ENCODE peak calls at places on chromosomes 1 and 21, in nine cellular contexts. One of them, this sample, is unnamed.

GRCh38 chr1:23529146-23530088 is 1.6 kb downstream of the E2F2 start:
- DNase-seq in keratinocyte: no peak
- DNase-seq in psoas muscle: no peak
- DNase-seq in thyroid gland: peak
- DNase-seq in IMR-90: no peak
- DNase-seq in esophagus muscularis mucosa: no peak
- DNase-seq in astrocyte of the cerebellum: no peak
- DNase-seq in testis: peak
- DNase-seq in left ventricle myocardium inferior: no peak
- DNase-seq in this sample: no peak

GRCh38 chr21:43995521-43996105 is 16.5 kb upstream of the TRAPPC10 start:
- DNase-seq in esophagus muscularis mucosa: no peak
- DNase-seq in testis: no peak
- DNase-seq in left ventricle myocardium inferior: no peak
- DNase-seq in keratinocyte: no peak
- DNase-seq in IMR-90: no peak
- DNase-seq in psoas muscle: peak
- DNase-seq in astrocyte of the cerebellum: no peak
- DNase-seq in thyroid gland: no peak
- DNase-seq in this sample: no peak

GRCh38 chr1:213389061-213389581 is 338.1 kb downstream of the RPS6KC1 start:
- DNase-seq in thyroid gland: peak
- DNase-seq in left ventricle myocardium inferior: no peak
- DNase-seq in testis: no peak
- DNase-seq in IMR-90: no peak
- DNase-seq in psoas muscle: no peak
- DNase-seq in esophagus muscularis mucosa: no peak
- DNase-seq in keratinocyte: no peak
- DNase-seq in astrocyte of the cerebellum: no peak
- DNase-seq in this sample: no peak

GRCh38 chr1:198088360-198089071 is 68.3 kb upstream of the NEK7 start:
- DNase-seq in testis: no peak
- DNase-seq in keratinocyte: no peak
- DNase-seq in esophagus muscularis mucosa: no peak
- DNase-seq in thyroid gland: peak
- DNase-seq in IMR-90: peak
- DNase-seq in left ventricle myocardium inferior: no peak
- DNase-seq in psoas muscle: no peak
- DNase-seq in astrocyte of the cerebellum: peak
- DNase-seq in this sample: peak

GRCh38 chr1:117615474-117615873 is 9.6 kb downstream of the TENT5C start:
- DNase-seq in psoas muscle: no peak
- DNase-seq in keratinocyte: no peak
- DNase-seq in esophagus muscularis mucosa: no peak
- DNase-seq in astrocyte of the cerebellum: no peak
- DNase-seq in testis: no peak
- DNase-seq in left ventricle myocardium inferior: no peak
- DNase-seq in thyroid gland: no peak
- DNase-seq in IMR-90: no peak
- DNase-seq in this sample: no peak

GRCh38 chr1:109048335-109048734 is 6.4 kb upstream of the WDR47 start:
- DNase-seq in IMR-90: no peak
- DNase-seq in left ventricle myocardium inferior: no peak
- DNase-seq in astrocyte of the cerebellum: no peak
- DNase-seq in esophagus muscularis mucosa: no peak
- DNase-seq in keratinocyte: no peak
- DNase-seq in thyroid gland: no peak
- DNase-seq in testis: no peak
- DNase-seq in psoas muscle: no peak
- DNase-seq in this sample: no peak

GRCh38 chr1:178341218-178341956 is 155.4 kb downstream of the CLEC20A start:
- DNase-seq in testis: no peak
- DNase-seq in left ventricle myocardium inferior: peak
- DNase-seq in keratinocyte: peak
- DNase-seq in psoas muscle: no peak
- DNase-seq in astrocyte of the cerebellum: peak
- DNase-seq in thyroid gland: peak
- DNase-seq in esophagus muscularis mucosa: no peak
- DNase-seq in IMR-90: peak
- DNase-seq in this sample: peak

GRCh38 chr1:26429741-26430140 is 2.4 kb upstream of the DHDDS start:
- DNase-seq in keratinocyte: no peak
- DNase-seq in esophagus muscularis mucosa: no peak
- DNase-seq in testis: no peak
- DNase-seq in psoas muscle: no peak
- DNase-seq in thyroid gland: no peak
- DNase-seq in astrocyte of the cerebellum: no peak
- DNase-seq in left ventricle myocardium inferior: no peak
- DNase-seq in IMR-90: no peak
- DNase-seq in this sample: no peak

GRCh38 chr21:46065215-46065992 is 32.5 kb upstream of the COL6A2 start:
- DNase-seq in thyroid gland: peak
- DNase-seq in left ventricle myocardium inferior: peak
- DNase-seq in esophagus muscularis mucosa: peak
- DNase-seq in astrocyte of the cerebellum: peak
- DNase-seq in testis: peak
- DNase-seq in keratinocyte: no peak
- DNase-seq in psoas muscle: peak
- DNase-seq in IMR-90: peak
- DNase-seq in this sample: peak

GRCh38 chr1:181101581-181102226 is 13.2 kb downstream of the IER5 start:
- DNase-seq in psoas muscle: no peak
- DNase-seq in thyroid gland: no peak
- DNase-seq in left ventricle myocardium inferior: no peak
- DNase-seq in IMR-90: peak
- DNase-seq in esophagus muscularis mucosa: no peak
- DNase-seq in testis: no peak
- DNase-seq in keratinocyte: no peak
- DNase-seq in astrocyte of the cerebellum: peak
- DNase-seq in this sample: peak

GRCh38 chr1:232486454-232487202 is 143.3 kb downstream of the SIPA1L2 start:
- DNase-seq in astrocyte of the cerebellum: no peak
- DNase-seq in esophagus muscularis mucosa: no peak
- DNase-seq in keratinocyte: no peak
- DNase-seq in IMR-90: peak
- DNase-seq in thyroid gland: no peak
- DNase-seq in testis: no peak
- DNase-seq in left ventricle myocardium inferior: no peak
- DNase-seq in psoas muscle: no peak
- DNase-seq in this sample: peak

DNA sequence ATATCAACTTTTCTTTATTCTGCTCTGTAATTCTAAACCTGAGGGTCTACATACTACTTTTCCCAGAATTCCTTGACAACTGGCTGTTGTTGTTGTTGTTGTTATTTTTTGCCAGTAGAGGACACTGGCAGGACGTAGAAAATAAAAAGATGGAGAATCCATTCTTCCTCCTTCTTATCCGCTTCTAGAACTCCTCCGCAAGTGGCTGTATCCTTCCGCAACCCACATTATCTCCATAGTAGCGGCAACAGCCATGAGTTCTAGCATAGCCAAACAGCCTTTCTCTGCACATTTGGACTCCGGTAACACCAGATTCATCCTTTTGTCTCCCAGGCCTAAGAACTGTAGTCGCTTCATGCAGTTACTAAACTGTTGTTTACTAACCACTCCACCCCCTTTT is 91.1 kb upstream of the CACHD1 start:
- DNase-seq in psoas muscle: no peak
- DNase-seq in IMR-90: no peak
- DNase-seq in astrocyte of the cerebellum: no peak
- DNase-seq in esophagus muscularis mucosa: no peak
- DNase-seq in left ventricle myocardium inferior: no peak
- DNase-seq in thyroid gland: no peak
- DNase-seq in keratinocyte: no peak
- DNase-seq in testis: peak
- DNase-seq in this sample: peak
- TF ChIP-seq CTCF in psoas muscle: no peak
- TF ChIP-seq CTCF in IMR-90: peak
- TF ChIP-seq CTCF in astrocyte of the cerebellum: no peak
- TF ChIP-seq CTCF in esophagus muscularis mucosa: no peak
- TF ChIP-seq CTCF in left ventricle myocardium inferior: peak
- TF ChIP-seq CTCF in thyroid gland: no peak
- TF ChIP-seq CTCF in keratinocyte: no peak
- TF ChIP-seq CTCF in testis: no peak
- TF ChIP-seq CTCF in this sample: peak

GRCh38 chr1:10973956-10974881 is 38.2 kb upstream of the TARDBP start:
- DNase-seq in testis: no peak
- DNase-seq in esophagus muscularis mucosa: no peak
- DNase-seq in left ventricle myocardium inferior: no peak
- DNase-seq in thyroid gland: no peak
- DNase-seq in astrocyte of the cerebellum: no peak
- DNase-seq in keratinocyte: no peak
- DNase-seq in IMR-90: no peak
- DNase-seq in psoas muscle: peak
- DNase-seq in this sample: no peak

GRCh38 chr1:10973552-10973951 is 38.9 kb upstream of the TARDBP start:
- DNase-seq in psoas muscle: peak
- DNase-seq in thyroid gland: no peak
- DNase-seq in testis: peak
- DNase-seq in keratinocyte: peak
- DNase-seq in left ventricle myocardium inferior: peak
- DNase-seq in esophagus muscularis mucosa: no peak
- DNase-seq in IMR-90: no peak
- DNase-seq in astrocyte of the cerebellum: no peak
- DNase-seq in this sample: peak

GRCh38 chr1:10979483-10979920 is 33.0 kb upstream of the TARDBP start:
- DNase-seq in left ventricle myocardium inferior: peak
- DNase-seq in esophagus muscularis mucosa: no peak
- DNase-seq in keratinocyte: no peak
- DNase-seq in IMR-90: no peak
- DNase-seq in psoas muscle: peak
- DNase-seq in astrocyte of the cerebellum: no peak
- DNase-seq in thyroid gland: peak
- DNase-seq in testis: no peak
- DNase-seq in this sample: no peak

GRCh38 chr1:10978719-10979118 is 33.7 kb upstream of the TARDBP start:
- DNase-seq in IMR-90: no peak
- DNase-seq in testis: no peak
- DNase-seq in astrocyte of the cerebellum: no peak
- DNase-seq in thyroid gland: no peak
- DNase-seq in psoas muscle: no peak
- DNase-seq in left ventricle myocardium inferior: no peak
- DNase-seq in keratinocyte: no peak
- DNase-seq in esophagus muscularis mucosa: no peak
- DNase-seq in this sample: no peak

GRCh38 chr1:10975567-10976326 is 36.7 kb upstream of the TARDBP start:
- DNase-seq in psoas muscle: peak
- DNase-seq in left ventricle myocardium inferior: no peak
- DNase-seq in keratinocyte: peak
- DNase-seq in esophagus muscularis mucosa: no peak
- DNase-seq in astrocyte of the cerebellum: peak
- DNase-seq in IMR-90: peak
- DNase-seq in thyroid gland: no peak
- DNase-seq in testis: no peak
- DNase-seq in this sample: peak
- H3K4me3 ChIP-seq in psoas muscle: no peak
- H3K4me3 ChIP-seq in left ventricle myocardium inferior: no peak
- H3K4me3 ChIP-seq in keratinocyte: peak
- H3K4me3 ChIP-seq in esophagus muscularis mucosa: no peak
- H3K4me3 ChIP-seq in astrocyte of the cerebellum: no peak
- H3K4me3 ChIP-seq in IMR-90: no peak
- H3K4me3 ChIP-seq in thyroid gland: no peak
- H3K4me3 ChIP-seq in testis: no peak
- H3K4me3 ChIP-seq in this sample: no peak

GRCh38 chr1:92820024-92820423 is 11.8 kb upstream of the RPL5 start:
- DNase-seq in keratinocyte: no peak
- DNase-seq in thyroid gland: no peak
- DNase-seq in esophagus muscularis mucosa: no peak
- DNase-seq in left ventricle myocardium inferior: no peak
- DNase-seq in astrocyte of the cerebellum: no peak
- DNase-seq in IMR-90: peak
- DNase-seq in testis: no peak
- DNase-seq in psoas muscle: no peak
- DNase-seq in this sample: peak
- TF ChIP-seq CTCF in keratinocyte: no peak
- TF ChIP-seq CTCF in thyroid gland: no peak
- TF ChIP-seq CTCF in esophagus muscularis mucosa: no peak
- TF ChIP-seq CTCF in left ventricle myocardium inferior: no peak
- TF ChIP-seq CTCF in astrocyte of the cerebellum: no peak
- TF ChIP-seq CTCF in IMR-90: no peak
- TF ChIP-seq CTCF in testis: no peak
- TF ChIP-seq CTCF in psoas muscle: no peak
- TF ChIP-seq CTCF in this sample: no peak

DNA sequence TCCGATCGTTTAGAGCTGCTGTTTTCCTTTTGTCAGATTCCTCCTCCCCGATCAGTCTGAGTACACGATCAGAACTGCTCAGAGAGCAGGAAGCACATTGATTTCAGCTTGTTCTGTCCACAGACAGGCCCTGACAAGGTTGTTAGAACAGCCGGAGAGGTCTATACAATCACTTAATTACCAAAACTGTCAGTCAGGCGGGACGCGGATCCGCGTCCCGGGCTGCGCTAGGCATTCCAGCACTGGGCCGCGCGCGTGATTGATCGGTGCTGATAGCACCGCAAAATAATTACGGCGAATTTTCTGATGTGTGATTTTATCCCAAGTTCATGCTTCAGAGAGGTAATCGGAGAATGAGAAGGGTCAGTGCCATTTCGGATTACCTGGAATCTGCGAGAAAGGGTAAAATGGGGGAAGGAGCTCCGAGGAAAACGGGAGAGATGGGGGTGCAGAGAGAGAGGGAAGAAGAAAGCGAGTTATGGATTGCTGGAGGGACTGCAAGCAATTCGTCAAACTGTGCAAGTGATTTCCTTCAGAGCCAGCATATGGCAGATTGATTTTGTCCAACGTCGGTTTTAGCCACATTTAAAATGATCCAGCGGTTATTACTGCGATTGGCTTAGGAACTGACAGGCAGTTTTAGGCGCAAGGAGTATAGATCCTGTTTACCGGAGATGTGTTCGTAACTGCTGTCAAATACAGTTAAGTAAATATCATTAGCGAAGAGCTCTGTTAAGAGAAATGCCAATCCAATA is 9.0 kb upstream of the BARHL2 start:
- DNase-seq in left ventricle myocardium inferior: no peak
- DNase-seq in astrocyte of the cerebellum: no peak
- DNase-seq in esophagus muscularis mucosa: peak
- DNase-seq in thyroid gland: no peak
- DNase-seq in testis: no peak
- DNase-seq in IMR-90: peak
- DNase-seq in psoas muscle: no peak
- DNase-seq in keratinocyte: no peak
- DNase-seq in this sample: no peak
- H3K4me3 ChIP-seq in left ventricle myocardium inferior: peak
- H3K4me3 ChIP-seq in astrocyte of the cerebellum: no peak
- H3K4me3 ChIP-seq in esophagus muscularis mucosa: peak
- H3K4me3 ChIP-seq in thyroid gland: peak
- H3K4me3 ChIP-seq in testis: no peak
- H3K4me3 ChIP-seq in IMR-90: peak
- H3K4me3 ChIP-seq in psoas muscle: peak
- H3K4me3 ChIP-seq in keratinocyte: peak
- H3K4me3 ChIP-seq in this sample: peak

GRCh38 chr1:33824971-33825370 is 38.9 kb upstream of the HMGB4 start:
- DNase-seq in psoas muscle: no peak
- DNase-seq in IMR-90: no peak
- DNase-seq in astrocyte of the cerebellum: no peak
- DNase-seq in keratinocyte: no peak
- DNase-seq in left ventricle myocardium inferior: no peak
- DNase-seq in testis: no peak
- DNase-seq in thyroid gland: no peak
- DNase-seq in esophagus muscularis mucosa: peak
- DNase-seq in this sample: no peak
- TF ChIP-seq CTCF in psoas muscle: no peak
- TF ChIP-seq CTCF in IMR-90: no peak
- TF ChIP-seq CTCF in astrocyte of the cerebellum: no peak
- TF ChIP-seq CTCF in keratinocyte: no peak
- TF ChIP-seq CTCF in left ventricle myocardium inferior: no peak
- TF ChIP-seq CTCF in testis: no peak
- TF ChIP-seq CTCF in thyroid gland: no peak
- TF ChIP-seq CTCF in esophagus muscularis mucosa: no peak
- TF ChIP-seq CTCF in this sample: no peak

This sample was measured in fibroblast of villous mesenchyme.